ENCODE peak calls at places on chromosomes 11 and 22, in ten cellular contexts. O is CD4-positive, CD25-positive, alpha-beta regulatory T cell; L is psoas muscle; P is kidney; W is left ventricle myocardium inferior; Q is heart right ventricle; T is endodermal cell; A is GM23248; M is body of pancreas; U is mesenchymal stem cell. I is an unnamed sample. For H3K4me1, the result is how much of the 10 kb centered on the place peaks cover.

GRCh38 chr22:45120440-45120839 is 43.3 kb upstream of the NUP50 start:
- DNase-seq in O (no peak), L (no peak), P (no peak), W (no peak), Q (no peak), T (no peak), A (no peak), M (no peak), U (no peak), I (no peak)

GRCh38 chr11:134754823-134755198 is 342.8 kb upstream of the B3GAT1 start:
- DNase-seq in O (no peak), L (no peak), P (no peak), W (no peak), Q (no peak), T (no peak), A (no peak), M (no peak), U (no peak), I (no peak)

GRCh38 chr11:126308271-126308671 is 4.4 kb downstream of the DCPS start:
- DNase-seq in O (no peak), L (no peak), P (no peak), W (no peak), Q (no peak), T (no peak), A (no peak), M (no peak), U (no peak), I (no peak)

GRCh38 chr11:11397043-11397415 is 44.0 kb upstream of the CSNK2A3 start:
- DNase-seq in O (no peak), L (no peak), P (no peak), W (no peak), Q (no peak), T (no peak), A (peak), M (no peak), U (no peak), I (no peak)

GRCh38 chr11:94312339-94312738 is 8.0 kb downstream of the IZUMO1R start:
- DNase-seq in O (no peak), L (no peak), P (no peak), W (no peak), Q (no peak), T (no peak), A (no peak), M (no peak), U (no peak), I (no peak)

GRCh38 chr11:86947541-86947940 is 7.7 kb downstream of the FZD4 start:
- DNase-seq in O (no peak), L (no peak), P (no peak), W (no peak), Q (no peak), T (no peak), A (peak), M (no peak), U (no peak), I (no peak)

GRCh38 chr22:36737776-36738175 is 34.2 kb upstream of the CACNG2 start:
- DNase-seq in O (no peak), L (peak), P (no peak), W (peak), Q (peak), T (peak), A (no peak), M (no peak), U (no peak), I (no peak)

GRCh38 chr22:42892571-42893316 is 35.7 kb upstream of the ARFGAP3 start:
- DNase-seq in O (no peak), L (no peak), P (no peak), W (no peak), Q (no peak), T (no peak), A (no peak), M (peak), U (no peak), I (no peak)

GRCh38 chr11:71266114-71266833 is 13.9 kb upstream of the SHANK2 start:
- DNase-seq in O (no peak), L (no peak), P (no peak), W (no peak), Q (no peak), T (peak), A (no peak), M (no peak), U (no peak), I (no peak)

GRCh38 chr22:38114484-38115398 is 4.3 kb upstream of the BAIAP2L2 start:
- DNase-seq in O (peak), L (peak), P (peak), W (peak), Q (peak), T (peak), A (peak), M (peak), U (peak), I (peak)

GRCh38 chr22:39298194-39298987 is 21.0 kb downstream of the RPL3 start:
- DNase-seq in O (no peak), L (no peak), P (no peak), W (no peak), Q (peak), T (peak), A (no peak), M (no peak), U (no peak), I (no peak)

GRCh38 chr11:62671604-62672528 is at the start of the genes LBHD1 and UQCC3:
- DNase-seq in O (peak), L (peak), P (peak), W (peak), Q (peak), T (peak), A (peak), M (peak), U (peak), I (peak)

GRCh38 chr11:62545437-62546243 is 966 bp downstream of the AHNAK start:
- DNase-seq in O (no peak), L (peak), P (peak), W (peak), Q (peak), T (peak), A (peak), M (peak), U (peak), I (peak)

GRCh38 chr11:3950996-3951662 is 95.7 kb downstream of the STIM1 start:
- DNase-seq in O (peak), L (no peak), P (no peak), W (no peak), Q (no peak), T (peak), A (peak), M (no peak), U (peak), I (no peak)
- H3K4me1 ChIP-seq in O (half or more), L (half or more), P (under half), W (half or more), Q (under half), T (under half), A (under half), M (under half), U (under half), I (under half)

GRCh38 chr11:76772100-76772782 is 10.9 kb upstream of the TSKU start:
- DNase-seq in O (no peak), L (no peak), P (no peak), W (no peak), Q (no peak), T (no peak), A (no peak), M (no peak), U (peak), I (no peak)

GRCh38 chr11:76770642-76771445 is 12.3 kb upstream of the TSKU start:
- DNase-seq in O (no peak), L (peak), P (no peak), W (no peak), Q (no peak), T (peak), A (peak), M (no peak), U (peak), I (no peak)

GRCh38 chr11:76771446-76772099 is 11.6 kb upstream of the TSKU start:
- DNase-seq in O (no peak), L (no peak), P (no peak), W (no peak), Q (no peak), T (no peak), A (no peak), M (no peak), U (no peak), I (no peak)

GRCh38 chr11:76773921-76774361 is 9.2 kb upstream of the TSKU start:
- DNase-seq in O (no peak), L (peak), P (no peak), W (peak), Q (no peak), T (no peak), A (no peak), M (peak), U (no peak), I (no peak)

DNA sequence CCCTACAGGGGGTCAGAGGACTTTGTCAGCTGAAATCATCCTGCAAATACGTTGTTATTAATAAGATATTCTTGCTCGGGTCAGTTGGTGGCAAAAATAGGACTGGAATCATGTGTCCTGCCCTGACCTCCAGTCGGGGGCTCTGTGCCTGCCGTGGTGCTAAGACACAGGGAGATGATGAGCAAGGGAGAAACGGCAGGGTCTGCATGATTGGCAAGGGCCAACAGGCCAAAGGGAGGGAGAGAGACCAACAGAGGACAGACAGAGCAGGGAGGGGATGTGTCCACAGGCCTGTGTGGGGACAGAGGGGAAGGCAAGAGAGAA is 10.4 kb upstream of the TSKU start:
- DNase-seq in O (no peak), L (no peak), P (no peak), W (no peak), Q (no peak), T (peak), A (no peak), M (no peak), U (no peak), I (no peak)
- H3K4me1 ChIP-seq in O (under half), L (under half), P (under half), W (half or more), Q (under half), T (under half), A (under half), M (half or more), U (under half), I (under half)

GRCh38 chr11:129636926-129637325 is 178.7 kb upstream of the TMEM45B start:
- DNase-seq in O (no peak), L (no peak), P (no peak), W (no peak), Q (no peak), T (no peak), A (peak), M (no peak), U (peak), I (no peak)
- H3K4me1 ChIP-seq in O (under half), L (under half), P (under half), W (under half), Q (under half), T (under half), A (under half), M (under half), U (under half), I (under half)

GRCh38 chr11:117881217-117881616 is 4.8 kb upstream of the FXYD6 start:
- DNase-seq in O (no peak), L (no peak), P (no peak), W (no peak), Q (no peak), T (peak), A (no peak), M (no peak), U (no peak), I (no peak)

GRCh38 chr11:117878314-117878938 is 2.0 kb upstream of the FXYD6 start:
- DNase-seq in O (no peak), L (no peak), P (no peak), W (no peak), Q (no peak), T (peak), A (no peak), M (no peak), U (peak), I (no peak)

GRCh38 chr11:117877120-117877784 is 794 bp upstream of the FXYD6 start:
- DNase-seq in O (no peak), L (no peak), P (no peak), W (peak), Q (peak), T (peak), A (no peak), M (no peak), U (peak), I (no peak)

GRCh38 chr11:117878939-117879475 is 2.5 kb upstream of the FXYD6 start:
- DNase-seq in O (no peak), L (no peak), P (no peak), W (no peak), Q (no peak), T (peak), A (no peak), M (no peak), U (no peak), I (no peak)

DNA sequence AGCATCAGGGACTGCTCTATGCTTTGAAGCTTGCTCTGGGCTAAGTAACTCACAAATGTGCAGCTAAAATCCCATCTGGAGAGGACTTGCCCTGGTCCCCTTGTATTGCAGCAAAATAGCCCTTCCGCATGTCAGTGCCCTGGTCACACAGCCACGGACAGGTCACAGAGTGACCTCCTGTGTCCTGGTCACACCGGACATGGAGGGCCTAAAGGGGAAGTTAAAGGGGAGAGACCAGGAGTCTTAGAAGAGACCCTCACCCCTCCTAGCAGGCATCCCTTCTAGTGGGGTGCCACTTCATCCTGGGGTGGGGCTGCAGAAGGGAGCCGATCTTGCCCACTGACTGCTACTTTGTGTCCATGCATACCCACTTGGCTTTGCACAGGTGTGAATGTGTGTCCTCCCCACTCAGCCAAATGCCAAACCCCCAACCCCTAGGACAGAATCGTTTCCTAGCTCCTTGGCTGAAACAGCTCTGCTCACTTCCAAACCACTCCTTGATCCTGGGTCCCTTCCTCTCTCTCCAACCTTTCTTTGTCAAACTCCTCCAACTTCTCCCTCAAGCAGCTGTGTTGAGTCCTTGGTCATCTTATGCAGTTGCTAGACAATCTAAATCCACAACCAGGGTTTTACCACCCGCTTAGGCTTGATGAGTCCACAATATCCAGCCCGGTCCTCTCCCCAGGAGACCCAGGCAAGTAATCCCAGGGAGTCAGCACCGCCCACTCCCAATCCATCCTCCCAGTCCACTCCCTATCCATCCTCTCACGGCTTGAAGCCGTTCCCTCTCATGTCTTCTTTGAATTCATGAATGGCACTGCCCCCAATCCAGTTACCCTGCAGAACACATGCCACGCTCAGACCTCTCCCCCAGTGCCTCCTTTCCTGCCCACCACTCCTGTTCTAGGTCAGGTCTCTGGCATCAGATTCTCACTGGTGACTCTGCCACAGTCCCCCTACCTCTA is 3.3 kb upstream of the FXYD6 start:
- DNase-seq in O (no peak), L (no peak), P (no peak), W (no peak), Q (no peak), T (peak), A (no peak), M (no peak), U (no peak), I (no peak)
- H3K4me1 ChIP-seq in O (under half), L (under half), P (under half), W (half or more), Q (under half), T (under half), A (under half), M (under half), U (under half), I (under half)

GRCh38 chr11:67268036-67268683 is 1.9 kb downstream of the GRK2 start:
- DNase-seq in O (peak), L (peak), P (peak), W (no peak), Q (no peak), T (no peak), A (no peak), M (no peak), U (no peak), I (no peak)
- H3K4me1 ChIP-seq in O (half or more), L (half or more), P (half or more), W (half or more), Q (half or more), T (under half), A (under half), M (half or more), U (half or more), I (under half)

GRCh38 chr11:119316729-119317591 is at the start of gene MCAM:
- DNase-seq in O (no peak), L (no peak), P (peak), W (peak), Q (peak), T (peak), A (peak), M (no peak), U (peak), I (peak)
- H3K4me1 ChIP-seq in O (half or more), L (under half), P (under half), W (half or more), Q (under half), T (under half), A (under half), M (half or more), U (half or more), I (under half)

GRCh38 chr11:119721129-119722120 is 7.6 kb downstream of the NECTIN1 start:
- DNase-seq in O (no peak), L (peak), P (no peak), W (peak), Q (peak), T (peak), A (peak), M (peak), U (peak), I (peak)
- H3K4me1 ChIP-seq in O (under half), L (under half), P (under half), W (under half), Q (under half), T (under half), A (under half), M (under half), U (under half), I (half or more)

GRCh38 chr11:15901046-15901445 is 455.3 kb downstream of the SOX6 start:
- DNase-seq in O (no peak), L (no peak), P (no peak), W (no peak), Q (peak), T (peak), A (no peak), M (peak), U (no peak), I (no peak)

GRCh38 chr11:15905334-15905733 is 451.0 kb downstream of the SOX6 start:
- DNase-seq in O (no peak), L (peak), P (no peak), W (no peak), Q (no peak), T (peak), A (no peak), M (no peak), U (no peak), I (no peak)

GRCh38 chr11:15903246-15903645 is 453.1 kb downstream of the SOX6 start:
- DNase-seq in O (no peak), L (no peak), P (no peak), W (no peak), Q (no peak), T (no peak), A (no peak), M (no peak), U (no peak), I (peak)

GRCh38 chr11:15905815-15906214 is 450.5 kb downstream of the SOX6 start:
- DNase-seq in O (no peak), L (peak), P (no peak), W (no peak), Q (no peak), T (no peak), A (no peak), M (no peak), U (no peak), I (no peak)

GRCh38 chr11:15901790-15902189 is 454.6 kb downstream of the SOX6 start:
- DNase-seq in O (no peak), L (no peak), P (no peak), W (no peak), Q (no peak), T (no peak), A (no peak), M (no peak), U (no peak), I (no peak)
- H3K4me1 ChIP-seq in O (under half), L (under half), P (under half), W (under half), Q (under half), T (under half), A (under half), M (under half), U (under half), I (under half)

I was measured in BE2C.